ENCODE peak calls at places on chromosomes 7 and 10, in nine cellular contexts. Q is left lung, K is astrocyte, C is GM23248, M is tibial nerve, E is cardiac fibroblast, Z is coronary artery, U is gastrocnemius medialis, W is epithelial cell of esophagus. L is an unnamed sample.

GRCh38 chr10:45580781-45581496 is 91.6 kb downstream of the ZFAND4 start:
- DNase-seq in E (no peak), C (no peak), K (no peak), Z (no peak), M (no peak), Q (no peak), W (no peak), U (no peak), L (no peak)

GRCh38 chr10:51000164-51000563 is 74.1 kb upstream of the PRKG1 start:
- DNase-seq in M (no peak), U (no peak), Z (no peak), C (peak), W (peak), K (peak), Q (no peak), E (peak), L (no peak)

GRCh38 chr7:114711244-114711643 is 210.7 kb upstream of the MDFIC start:
- DNase-seq in E (no peak), U (no peak), K (peak), M (no peak), C (no peak), Z (no peak), W (peak), Q (no peak), L (no peak)

GRCh38 chr10:28668363-28669226 is 8.7 kb upstream of the BAMBI start:
- DNase-seq in W (peak), K (peak), Q (peak), C (peak), E (peak), M (peak), Z (peak), U (no peak), L (peak)

GRCh38 chr10:132397671-132398565 is 918 bp downstream of the PWWP2B start:
- DNase-seq in M (no peak), Z (no peak), E (peak), K (peak), Q (peak), W (peak), C (peak), U (peak), L (peak)

GRCh38 chr7:47266131-47266706 is 315.7 kb downstream of the TNS3 start:
- DNase-seq in M (no peak), U (peak), Z (no peak), K (peak), Q (peak), W (peak), E (peak), C (peak), L (peak)

GRCh38 chr7:72492446-72492845 is 80.3 kb upstream of the CALN1 start:
- DNase-seq in U (no peak), W (no peak), K (no peak), E (no peak), C (no peak), Q (no peak), M (no peak), Z (no peak), L (peak)

GRCh38 chr7:105752671-105753275 is 123.6 kb downstream of the ATXN7L1 start:
- DNase-seq in Q (no peak), C (no peak), W (no peak), M (no peak), E (no peak), Z (no peak), K (peak), U (no peak), L (no peak)

GRCh38 chr7:68176974-68177373 is 1180.3 kb downstream of the TYW1 start:
- DNase-seq in C (peak), M (peak), U (peak), W (peak), Q (peak), K (peak), E (peak), Z (peak), L (peak)

GRCh38 chr7:71237945-71238344 is 106.0 kb downstream of the GALNT17 start:
- DNase-seq in U (peak), M (no peak), Z (no peak), Q (no peak), E (no peak), W (no peak), K (no peak), C (no peak), L (no peak)

GRCh38 chr7:92010215-92010614 is 69.6 kb downstream of the AKAP9 start:
- DNase-seq in W (peak), M (no peak), Z (no peak), Q (no peak), K (no peak), U (no peak), C (no peak), E (no peak), L (no peak)

GRCh38 chr10:86263907-86264306 is 102.7 kb downstream of the GRID1 start:
- DNase-seq in K (no peak), E (no peak), U (no peak), Q (no peak), C (no peak), Z (peak), M (no peak), W (no peak), L (peak)

GRCh38 chr7:155965010-155965409 is 152.7 kb upstream of the SHH start:
- DNase-seq in W (peak), E (no peak), K (peak), Q (no peak), C (no peak), M (no peak), Z (no peak), U (no peak), L (no peak)

GRCh38 chr10:94006591-94007550 is 13.1 kb downstream of the PLCE1 start:
- DNase-seq in Z (no peak), K (peak), C (peak), Q (no peak), M (no peak), E (peak), W (peak), U (no peak), L (no peak)

GRCh38 chr10:7412482-7413251 is 1.8 kb upstream of the SFMBT2 start:
- DNase-seq in E (no peak), Q (peak), M (no peak), U (peak), K (no peak), Z (no peak), C (peak), W (no peak), L (peak)

GRCh38 chr10:55628260-55628701 is 732.8 kb downstream of the ZWINT start:
- DNase-seq in K (no peak), U (no peak), Z (no peak), W (no peak), Q (no peak), M (no peak), C (no peak), E (no peak), L (peak)

GRCh38 chr10:79433324-79434222 is 11.9 kb downstream of the ZCCHC24 start:
- DNase-seq in M (no peak), W (no peak), K (no peak), Z (no peak), C (no peak), U (peak), E (no peak), Q (no peak), L (peak)

GRCh38 chr7:116886550-116887156 is 24.3 kb downstream of the CAPZA2 start:
- DNase-seq in U (no peak), M (no peak), K (no peak), E (no peak), Q (no peak), W (peak), Z (no peak), C (no peak), L (no peak)

GRCh38 chr7:55177589-55178261 is 158.9 kb downstream of the EGFR start:
- DNase-seq in E (peak), M (peak), Z (no peak), U (peak), W (no peak), K (peak), C (no peak), Q (peak), L (no peak)

GRCh38 chr7:44461387-44461786 is 29.1 kb downstream of the NUDCD3 start:
- DNase-seq in W (peak), U (no peak), Z (no peak), Q (no peak), M (no peak), K (peak), C (peak), E (peak), L (no peak)

GRCh38 chr7:170551-171363 is 21.6 kb upstream of the FAM20C start:
- DNase-seq in U (no peak), C (no peak), K (no peak), Z (no peak), E (no peak), M (no peak), Q (peak), W (no peak), L (no peak)

GRCh38 chr7:134565643-134566136 is 16.8 kb downstream of the AKR1B15 start:
- DNase-seq in E (peak), C (peak), Z (no peak), Q (no peak), W (peak), K (peak), U (peak), M (no peak), L (no peak)

GRCh38 chr10:103333934-103334520 is 16.9 kb downstream of the PCGF6 start:
- DNase-seq in C (peak), Q (no peak), M (no peak), W (peak), E (peak), K (peak), Z (no peak), U (no peak), L (no peak)

GRCh38 chr7:87216701-87217508 is 2.6 kb downstream of the TMEM243 start:
- DNase-seq in K (no peak), Z (no peak), M (no peak), W (no peak), E (no peak), U (no peak), C (peak), Q (no peak), L (no peak)
- H3K4me3 ChIP-seq in K (no peak), Z (peak), M (no peak), W (no peak), E (no peak), U (no peak), C (peak), Q (peak), L (no peak)

DNA sequence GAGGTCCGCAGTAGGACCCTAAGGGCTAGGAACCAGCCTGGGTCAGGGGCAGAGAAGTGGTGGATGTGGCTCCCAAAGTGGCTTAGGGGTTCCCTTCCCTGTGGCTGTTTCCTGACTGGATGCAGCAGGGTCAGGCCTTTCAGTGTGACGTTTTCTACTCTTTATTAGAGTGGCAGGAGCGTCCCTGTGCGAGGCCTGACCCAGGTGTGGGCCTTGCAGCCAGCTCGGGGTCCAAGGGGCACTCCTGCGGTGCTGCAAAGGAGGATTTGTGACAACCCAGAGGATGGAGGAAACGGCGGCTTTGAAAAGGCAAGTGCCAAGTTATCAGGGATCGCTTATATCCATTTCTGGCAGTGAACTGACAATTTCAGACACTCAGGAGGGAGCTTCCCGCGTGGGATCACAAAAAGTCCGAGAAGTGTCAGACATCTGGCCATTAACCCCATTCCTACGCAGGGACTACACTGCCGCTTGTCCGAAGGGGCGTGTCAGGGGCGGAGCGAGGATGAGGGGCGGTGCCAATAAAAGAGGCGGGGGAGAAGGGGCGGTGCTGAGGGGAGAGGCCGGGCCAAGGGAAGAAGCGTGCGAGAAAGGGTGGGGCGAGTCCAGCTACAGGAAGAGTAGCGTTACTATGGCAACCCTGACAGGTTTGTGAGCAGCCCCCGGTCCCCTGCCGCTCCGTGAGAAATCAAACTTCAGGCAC is 98.8 kb upstream of the ZNF722 start:
- DNase-seq in C (peak), Z (no peak), M (peak), U (peak), E (no peak), K (no peak), Q (peak), W (peak), L (peak)
- H3K4me3 ChIP-seq in C (peak), Z (peak), M (peak), U (peak), E (no peak), K (no peak), Q (peak), W (no peak), L (peak)

DNA sequence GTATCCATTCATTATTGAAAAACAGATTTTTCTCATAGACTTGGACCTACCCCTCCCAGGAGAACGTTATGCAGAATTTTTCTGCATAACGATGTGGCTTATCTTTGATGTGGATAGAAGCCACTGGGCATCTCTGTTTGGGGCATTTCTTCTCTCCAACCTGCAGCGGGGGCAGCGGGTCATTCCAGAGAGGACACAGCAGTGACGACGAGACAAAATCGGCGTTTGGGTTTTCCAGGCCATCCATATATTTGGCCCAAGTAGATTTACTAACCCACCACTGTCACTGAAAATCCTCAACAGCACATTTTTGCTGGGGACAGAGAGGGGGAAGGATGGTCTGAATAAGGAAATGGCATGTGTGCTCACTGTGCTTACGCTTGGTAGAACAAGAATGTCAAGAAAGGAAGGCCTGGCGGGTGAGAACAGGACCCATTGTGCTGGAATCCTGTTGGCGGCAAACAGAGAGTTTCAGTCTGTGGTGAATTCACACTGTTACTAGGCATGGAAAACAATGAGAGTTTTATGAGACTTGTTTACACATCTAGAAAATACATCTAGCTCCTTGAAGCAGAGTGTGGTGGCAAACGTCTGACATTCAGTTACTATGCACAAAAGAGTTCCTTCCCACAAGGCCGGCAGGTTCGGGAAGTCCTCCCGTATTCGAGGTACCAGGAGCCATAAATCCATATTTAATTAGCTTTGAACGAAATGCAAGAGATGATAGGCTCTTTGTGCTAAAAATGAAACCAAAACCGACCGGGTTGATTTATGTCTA is 299.5 kb upstream of the PITRM1 start:
- DNase-seq in W (peak), Z (no peak), K (peak), U (no peak), Q (no peak), M (no peak), C (peak), E (no peak), L (no peak)
- H3K4me3 ChIP-seq in W (peak), Z (peak), K (peak), U (peak), Q (peak), M (peak), C (peak), E (peak), L (no peak)

GRCh38 chr7:73623798-73624668 is at the start of gene MLXIPL:
- DNase-seq in W (peak), K (no peak), U (peak), Q (peak), E (peak), Z (no peak), M (peak), C (peak), L (peak)
- H3K4me3 ChIP-seq in W (peak), K (no peak), U (peak), Q (peak), E (peak), Z (peak), M (peak), C (peak), L (peak)

GRCh38 chr10:44309939-44310761 is 74.7 kb downstream of the CXCL12 start:
- DNase-seq in K (no peak), W (no peak), M (no peak), Q (no peak), Z (no peak), U (no peak), E (no peak), C (no peak), L (no peak)
- H3K4me3 ChIP-seq in K (no peak), W (no peak), M (no peak), Q (peak), Z (peak), U (peak), E (no peak), C (no peak), L (peak)

GRCh38 chr10:69961864-69962745 is 90.5 kb upstream of the MACROH2A2 start:
- DNase-seq in E (no peak), M (no peak), W (no peak), K (no peak), Z (no peak), C (no peak), Q (peak), U (no peak), L (no peak)

GRCh38 chr10:69962746-69963135 is 89.9 kb upstream of the MACROH2A2 start:
- DNase-seq in Q (no peak), K (no peak), E (no peak), Z (no peak), M (no peak), U (no peak), C (no peak), W (no peak), L (no peak)

GRCh38 chr10:69960606-69961167 is 92.0 kb upstream of the MACROH2A2 start:
- DNase-seq in Q (no peak), K (no peak), U (no peak), E (no peak), Z (no peak), C (no peak), W (no peak), M (no peak), L (no peak)

GRCh38 chr10:69959911-69960310 is 92.7 kb upstream of the MACROH2A2 start:
- DNase-seq in Q (no peak), E (no peak), K (no peak), W (no peak), U (no peak), Z (no peak), C (no peak), M (no peak), L (peak)

DNA sequence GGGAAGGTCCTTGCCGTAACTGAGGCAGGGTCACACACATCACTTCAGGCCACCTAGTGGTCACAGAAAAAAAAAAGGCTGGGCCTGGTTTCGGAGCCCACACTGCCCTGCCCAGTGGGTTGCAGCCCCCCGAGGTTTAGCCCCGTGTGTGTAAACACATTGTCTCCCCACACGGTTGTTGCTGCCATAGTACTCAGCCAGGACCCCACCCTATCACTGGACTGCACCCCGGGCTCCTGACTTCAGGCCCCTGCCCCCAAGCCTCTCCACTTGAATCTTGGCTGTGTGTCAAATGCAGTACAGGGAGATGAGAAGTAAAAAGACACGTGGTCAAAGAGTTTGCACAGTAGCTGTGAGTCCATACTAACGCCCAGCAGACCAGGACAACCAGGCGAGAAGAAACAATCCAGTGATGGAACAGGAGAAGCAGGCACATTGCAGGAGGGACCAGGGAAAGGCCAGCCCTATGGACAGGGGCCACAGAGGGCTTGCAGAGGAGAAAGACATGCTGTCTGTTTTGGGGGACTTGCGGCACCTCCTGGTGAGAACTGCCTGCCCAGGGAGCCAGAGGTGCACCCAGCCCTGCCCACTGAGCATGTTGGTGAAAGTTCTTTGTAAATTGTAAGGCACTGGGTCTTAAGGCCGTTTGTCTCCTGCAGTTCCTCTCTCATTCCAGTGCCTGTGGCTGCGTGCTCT is 91.3 kb upstream of the MACROH2A2 start:
- DNase-seq in W (no peak), Q (no peak), E (peak), K (no peak), C (no peak), U (no peak), M (no peak), Z (no peak), L (no peak)
- H3K4me3 ChIP-seq in W (no peak), Q (no peak), E (no peak), K (no peak), C (no peak), U (no peak), M (no peak), Z (no peak), L (no peak)

DNA sequence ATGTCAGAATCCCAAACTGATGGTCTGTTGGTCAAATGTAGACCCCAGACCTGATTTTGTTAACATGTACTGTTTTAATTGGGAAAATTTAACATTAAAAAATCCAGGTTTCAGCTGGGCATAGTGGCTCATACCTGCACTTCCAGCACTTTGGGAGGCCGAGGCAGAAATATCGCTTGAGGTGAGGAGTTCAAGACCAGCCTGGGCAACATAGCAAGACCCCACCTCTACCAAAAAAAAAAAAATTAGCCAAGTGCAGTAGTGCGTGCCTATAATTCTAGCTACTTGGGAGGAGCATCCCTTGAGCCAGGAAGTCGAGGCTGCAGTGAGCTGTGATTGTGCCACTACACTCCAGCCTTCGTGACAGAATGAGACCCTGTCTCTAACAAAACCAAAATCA is 15.9 kb upstream of the CAMK2G start:
- DNase-seq in C (no peak), Q (no peak), M (no peak), K (no peak), Z (no peak), U (no peak), W (no peak), E (no peak), L (no peak)
- H3K4me3 ChIP-seq in C (no peak), Q (no peak), M (no peak), K (no peak), Z (no peak), U (no peak), W (no peak), E (no peak), L (no peak)

GRCh38 chr7:93575555-93576397 is 1.3 kb upstream of the CALCR start:
- DNase-seq in U (no peak), C (no peak), Z (no peak), K (no peak), M (no peak), W (peak), E (no peak), Q (no peak), L (peak)
- H3K4me3 ChIP-seq in U (no peak), C (no peak), Z (peak), K (no peak), M (no peak), W (no peak), E (no peak), Q (no peak), L (no peak)